ENCODE peak calls at places on chromosomes 7 and 10, in eight cellular contexts. C is AG04449, Z is NAMALWA, T is HL-60, B is kidney glomerular epithelial cell, S is HuH-7, J is pancreas, Q is AG08395. M is an unnamed sample.

GRCh38 chr7:44162179-44162578 is 21.0 kb upstream of the MYL7 start:
- DNase-seq in C (no peak), Z (no peak), T (no peak), B (no peak), S (no peak), J (no peak), Q (no peak), M (no peak)

GRCh38 chr10:7121154-7121797 is 289.6 kb downstream of the SFMBT2 start:
- DNase-seq in C (no peak), Z (peak; percentile 82), T (no peak), B (peak; percentile 2), S (peak; percentile 61), J (no peak), Q (peak; percentile 40), M (peak; percentile 32)

GRCh38 chr10:35379226-35380137 is 43.2 kb downstream of the CCNY start:
- DNase-seq in C (no peak), Z (peak; percentile 92), T (no peak), B (no peak), S (no peak), J (no peak), Q (peak; percentile 30), M (no peak)

GRCh38 chr10:29598861-29599311 is 35.9 kb downstream of the SVIL start:
- DNase-seq in C (no peak), Z (no peak), T (no peak), B (no peak), S (no peak), J (no peak), Q (peak; percentile 73), M (no peak)

GRCh38 chr7:55980266-55980665 is 15.9 kb downstream of the NIPSNAP2 start:
- DNase-seq in C (no peak), Z (no peak), T (no peak), B (no peak), S (no peak), J (no peak), Q (no peak), M (no peak)

GRCh38 chr10:131652416-131652815 is 248.4 kb upstream of the PPP2R2D start:
- DNase-seq in C (no peak), Z (no peak), T (no peak), B (no peak), S (no peak), J (no peak), Q (no peak), M (no peak)

GRCh38 chr10:84211566-84211965 is 13.8 kb downstream of the LRIT2 start:
- DNase-seq in C (no peak), Z (no peak), T (no peak), B (no peak), S (no peak), J (no peak), Q (no peak), M (no peak)

GRCh38 chr7:29946428-29947186 is 43.0 kb downstream of the SCRN1 start:
- DNase-seq in C (no peak), Z (peak; percentile 25), T (no peak), B (no peak), S (peak; percentile 30), J (peak; percentile 60), Q (peak; percentile 26), M (no peak)

GRCh38 chr10:63237396-63237795 is 104.3 kb downstream of the NRBF2 start:
- DNase-seq in C (no peak), Z (no peak), T (no peak), B (no peak), S (no peak), J (no peak), Q (no peak), M (no peak)

GRCh38 chr7:27607210-27607606 is 55.5 kb downstream of the HIBADH start:
- DNase-seq in C (no peak), Z (no peak), T (no peak), B (no peak), S (no peak), J (no peak), Q (no peak), M (no peak)

GRCh38 chr10:129161184-129161583 is 305.9 kb upstream of the MGMT start:
- DNase-seq in C (no peak), Z (no peak), T (no peak), B (peak; percentile 86), S (no peak), J (no peak), Q (peak; percentile 7), M (no peak)

GRCh38 chr10:101838416-101838970 is 5.1 kb downstream of the KCNIP2 start:
- DNase-seq in C (no peak), Z (no peak), T (no peak), B (no peak), S (no peak), J (no peak), Q (no peak), M (no peak)

GRCh38 chr7:105098863-105099515 is 85.0 kb downstream of the KMT2E start:
- DNase-seq in C (no peak), Z (no peak), T (no peak), B (no peak), S (no peak), J (no peak), Q (no peak), M (no peak)

GRCh38 chr7:139423091-139423490 is 60.4 kb downstream of the KLRG2 start:
- DNase-seq in C (no peak), Z (no peak), T (no peak), B (no peak), S (no peak), J (no peak), Q (no peak), M (no peak)

GRCh38 chr10:125214283-125214570 is 53.9 kb upstream of the CTBP2 start:
- DNase-seq in C (no peak), Z (no peak), T (no peak), B (no peak), S (no peak), J (no peak), Q (no peak), M (no peak)